ENCODE peak calls at places on chromosomes 13 and 19, in eight cellular contexts. A is activated CD8-positive, alpha-beta memory T cell treated with anti-CD3 and anti-CD28 coated beads, Interleukin-2, amount 10 ng/mL, durations not matched to agents 7 days and 5 days; N is Panc1; E is stimulated activated naive CD8-positive, alpha-beta T cell treated with anti-CD3 and anti-CD28 coated beads, Interleukin-15, amount 100 ng/mL, for 72 hours; L is HCT116; S is left lung; X is effector memory CD8-positive, alpha-beta T cell; T is upper lobe of right lung. F is an unnamed sample.

GRCh38 chr19:10037809-10038208 is 24.5 kb downstream of the RDH8 start:
- ATAC-seq in A (no peak), N (no peak), E (no peak), L (no peak), S (no peak), X (no peak), T (no peak), F (no peak)

GRCh38 chr13:104024416-104025170 is 958.4 kb upstream of the SLC10A2 start:
- ATAC-seq in A (no peak), N (no peak), E (no peak), L (no peak), S (no peak), X (no peak), T (no peak), F (no peak)

GRCh38 chr19:31553112-31553843 is 204.0 kb upstream of the TSHZ3 start:
- ATAC-seq in A (no peak), N (no peak), E (no peak), L (no peak), S (no peak), X (no peak), T (no peak), F (no peak)

GRCh38 chr13:74306496-74306895 is 172.3 kb upstream of the KLF12 start:
- ATAC-seq in A (no peak), N (no peak), E (peak; percentile 81), L (no peak), S (no peak), X (peak; percentile 75), T (no peak), F (no peak)

GRCh38 chr19:48424694-48425219 is 21.0 kb upstream of the GRWD1 start:
- ATAC-seq in A (peak; percentile 65), N (peak; percentile 79), E (no peak), L (peak; percentile 55), S (peak; percentile 81), X (no peak), T (peak; percentile 64), F (peak; percentile 84)

GRCh38 chr19:21084343-21084742 is 2.3 kb downstream of the ZNF714 start:
- ATAC-seq in A (no peak), N (no peak), E (peak; percentile 67), L (no peak), S (peak; percentile 58), X (no peak), T (peak; percentile 39), F (no peak)

GRCh38 chr13:35865341-35866240 is 265.6 kb downstream of the DCLK1 start:
- ATAC-seq in A (no peak), N (no peak), E (no peak), L (no peak), S (peak; percentile 60), X (no peak), T (peak; percentile 87), F (no peak)

GRCh38 chr13:39095500-39095899 is 57.2 kb downstream of the NHLRC3 start:
- ATAC-seq in A (peak; percentile 82), N (no peak), E (peak; percentile 95), L (no peak), S (no peak), X (no peak), T (no peak), F (peak; percentile 66)

GRCh38 chr19:1163283-1163933 is 10.7 kb downstream of the SBNO2 start:
- ATAC-seq in A (no peak), N (no peak), E (peak; percentile 21), L (no peak), S (peak; percentile 6), X (no peak), T (peak; percentile 76), F (peak; percentile 28)

GRCh38 chr19:36152061-36152885 is at the start of gene COX7A1:
- ATAC-seq in A (no peak), N (peak; percentile 3), E (no peak), L (peak; percentile 27), S (peak; percentile 76), X (no peak), T (peak; percentile 78), F (peak; percentile 31)

GRCh38 chr13:80134360-80134759 is 206.6 kb downstream of the SPRY2 start:
- ATAC-seq in A (no peak), N (no peak), E (no peak), L (no peak), S (no peak), X (no peak), T (no peak), F (no peak)

GRCh38 chr13:98487522-98487921 is 89.4 kb downstream of the STK24 start:
- ATAC-seq in A (no peak), N (no peak), E (no peak), L (no peak), S (no peak), X (no peak), T (no peak), F (peak; percentile 59)

F was measured in stimulated activated memory B cell treated with anti-CD40 and anti-IgM and Interleukin-4, amounts not matched to agents 10 μg/mL and 1 μg/mL and 100 μg/mL, for 72 hours.